ENCODE peak calls at places on chromosomes 16 and 17, in four cellular contexts. S, X, I and W are unnamed samples.

GRCh38 chr17:19003966-19004600 is 481 bp downstream of the FAM83G start:
- DNase-seq in S (peak; percentile 53), X (peak; percentile 18), I (peak; percentile 71), W (peak; percentile 40)

GRCh38 chr17:42248351-42249179 is 27.6 kb downstream of the STAT5B start:
- DNase-seq in S (peak; percentile 72), I (no peak), X (no peak), W (peak; percentile 59)

GRCh38 chr16:55822280-55822810 is 10.6 kb downstream of the CES1 start:
- DNase-seq in S (no peak), I (no peak), X (no peak), W (no peak)

GRCh38 chr17:73435412-73435811 is 123.6 kb upstream of the CDC42EP4 start:
- DNase-seq in X (no peak), S (no peak), I (no peak), W (no peak)

GRCh38 chr16:19068237-19068815 is 912 bp downstream of the COQ7 start:
- DNase-seq in I (no peak), S (no peak), X (no peak), W (no peak)

GRCh38 chr17:68993112-68993511 is 37.9 kb upstream of the ABCA8 start:
- DNase-seq in I (peak; percentile 84), X (peak; percentile 5), S (no peak), W (no peak)

GRCh38 chr17:45747907-45748306 is 36.2 kb upstream of the CRHR1 start:
- DNase-seq in I (no peak), X (no peak), S (no peak), W (no peak)

GRCh38 chr16:67158637-67159600 is 790 bp downstream of the TRADD start:
- DNase-seq in I (peak; percentile 59), S (peak; percentile 82), X (peak; percentile 24), W (peak; percentile 28)

GRCh38 chr17:58312824-58313223 is 15.8 kb downstream of the TSPOAP1 start:
- DNase-seq in X (no peak), I (no peak), S (no peak), W (no peak)